ENCODE peak calls at places on chromosome 22, in ten cellular contexts. One of them, this sample, is unnamed.

GRCh38 chr22:17176715-17177114 is 17.6 kb upstream of the HDHD5 start:
- DNase-seq in foreskin fibroblast: no peak
- DNase-seq in pulmonary artery endothelial cell: no peak
- DNase-seq in stimulated activated CD4-positive, alpha-beta T cell treated with anti-CD3 and anti-CD28 coated beads, Interleukin-12 subunit alpha, Interleukin-12 subunit beta, amount 100 ng/mL, for 48 hours: no peak
- DNase-seq in stimulated activated naive B cell treated with anti-CD40 and anti-IgM and Interleukin-4, amounts not matched to agents 10 μg/mL and 1 μg/mL and 100 μg/mL, for 72 hours: no peak
- DNase-seq in GM12865: no peak
- DNase-seq in NCI-H2171 treated with DMSO at 0.1 percent for 48 hours: no peak
- DNase-seq in body of pancreas: no peak
- DNase-seq in fibroblast of pulmonary artery: no peak
- DNase-seq in progenitor cell of endocrine pancreas: no peak
- DNase-seq in this sample: no peak

GRCh38 chr22:25566812-25567211 is 2.3 kb downstream of the GRK3 start:
- DNase-seq in stimulated activated naive B cell treated with anti-CD40 and anti-IgM and Interleukin-4, amounts not matched to agents 10 μg/mL and 1 μg/mL and 100 μg/mL, for 72 hours: no peak
- DNase-seq in foreskin fibroblast: no peak
- DNase-seq in progenitor cell of endocrine pancreas: no peak
- DNase-seq in stimulated activated CD4-positive, alpha-beta T cell treated with anti-CD3 and anti-CD28 coated beads, Interleukin-12 subunit alpha, Interleukin-12 subunit beta, amount 100 ng/mL, for 48 hours: no peak
- DNase-seq in NCI-H2171 treated with DMSO at 0.1 percent for 48 hours: no peak
- DNase-seq in body of pancreas: no peak
- DNase-seq in pulmonary artery endothelial cell: no peak
- DNase-seq in GM12865: peak
- DNase-seq in fibroblast of pulmonary artery: no peak
- DNase-seq in this sample: no peak

GRCh38 chr22:26559961-26560575 is 29.9 kb downstream of the TPST2 start:
- DNase-seq in stimulated activated naive B cell treated with anti-CD40 and anti-IgM and Interleukin-4, amounts not matched to agents 10 μg/mL and 1 μg/mL and 100 μg/mL, for 72 hours: no peak
- DNase-seq in foreskin fibroblast: no peak
- DNase-seq in stimulated activated CD4-positive, alpha-beta T cell treated with anti-CD3 and anti-CD28 coated beads, Interleukin-12 subunit alpha, Interleukin-12 subunit beta, amount 100 ng/mL, for 48 hours: no peak
- DNase-seq in progenitor cell of endocrine pancreas: no peak
- DNase-seq in fibroblast of pulmonary artery: no peak
- DNase-seq in GM12865: no peak
- DNase-seq in NCI-H2171 treated with DMSO at 0.1 percent for 48 hours: no peak
- DNase-seq in body of pancreas: peak
- DNase-seq in pulmonary artery endothelial cell: no peak
- DNase-seq in this sample: no peak

GRCh38 chr22:46998346-46998745 is 235.9 kb downstream of the TBC1D22A start:
- DNase-seq in progenitor cell of endocrine pancreas: no peak
- DNase-seq in stimulated activated CD4-positive, alpha-beta T cell treated with anti-CD3 and anti-CD28 coated beads, Interleukin-12 subunit alpha, Interleukin-12 subunit beta, amount 100 ng/mL, for 48 hours: no peak
- DNase-seq in stimulated activated naive B cell treated with anti-CD40 and anti-IgM and Interleukin-4, amounts not matched to agents 10 μg/mL and 1 μg/mL and 100 μg/mL, for 72 hours: no peak
- DNase-seq in pulmonary artery endothelial cell: no peak
- DNase-seq in body of pancreas: no peak
- DNase-seq in foreskin fibroblast: no peak
- DNase-seq in GM12865: no peak
- DNase-seq in NCI-H2171 treated with DMSO at 0.1 percent for 48 hours: no peak
- DNase-seq in fibroblast of pulmonary artery: no peak
- DNase-seq in this sample: no peak

GRCh38 chr22:32650553-32651345 is 150.8 kb upstream of the TIMP3 start:
- DNase-seq in body of pancreas: no peak
- DNase-seq in NCI-H2171 treated with DMSO at 0.1 percent for 48 hours: no peak
- DNase-seq in pulmonary artery endothelial cell: no peak
- DNase-seq in GM12865: no peak
- DNase-seq in stimulated activated naive B cell treated with anti-CD40 and anti-IgM and Interleukin-4, amounts not matched to agents 10 μg/mL and 1 μg/mL and 100 μg/mL, for 72 hours: no peak
- DNase-seq in stimulated activated CD4-positive, alpha-beta T cell treated with anti-CD3 and anti-CD28 coated beads, Interleukin-12 subunit alpha, Interleukin-12 subunit beta, amount 100 ng/mL, for 48 hours: no peak
- DNase-seq in fibroblast of pulmonary artery: no peak
- DNase-seq in foreskin fibroblast: peak
- DNase-seq in progenitor cell of endocrine pancreas: no peak
- DNase-seq in this sample: no peak

GRCh38 chr22:19708323-19709011 is 5.8 kb upstream of the SEPTIN5 start:
- DNase-seq in progenitor cell of endocrine pancreas: no peak
- DNase-seq in pulmonary artery endothelial cell: no peak
- DNase-seq in body of pancreas: no peak
- DNase-seq in fibroblast of pulmonary artery: no peak
- DNase-seq in foreskin fibroblast: no peak
- DNase-seq in stimulated activated naive B cell treated with anti-CD40 and anti-IgM and Interleukin-4, amounts not matched to agents 10 μg/mL and 1 μg/mL and 100 μg/mL, for 72 hours: no peak
- DNase-seq in GM12865: no peak
- DNase-seq in NCI-H2171 treated with DMSO at 0.1 percent for 48 hours: no peak
- DNase-seq in stimulated activated CD4-positive, alpha-beta T cell treated with anti-CD3 and anti-CD28 coated beads, Interleukin-12 subunit alpha, Interleukin-12 subunit beta, amount 100 ng/mL, for 48 hours: no peak
- DNase-seq in this sample: no peak

GRCh38 chr22:17964153-17964552 is 60.2 kb downstream of the MICAL3 start:
- DNase-seq in body of pancreas: no peak
- DNase-seq in stimulated activated CD4-positive, alpha-beta T cell treated with anti-CD3 and anti-CD28 coated beads, Interleukin-12 subunit alpha, Interleukin-12 subunit beta, amount 100 ng/mL, for 48 hours: no peak
- DNase-seq in GM12865: no peak
- DNase-seq in progenitor cell of endocrine pancreas: no peak
- DNase-seq in stimulated activated naive B cell treated with anti-CD40 and anti-IgM and Interleukin-4, amounts not matched to agents 10 μg/mL and 1 μg/mL and 100 μg/mL, for 72 hours: no peak
- DNase-seq in pulmonary artery endothelial cell: no peak
- DNase-seq in foreskin fibroblast: peak
- DNase-seq in NCI-H2171 treated with DMSO at 0.1 percent for 48 hours: no peak
- DNase-seq in fibroblast of pulmonary artery: no peak
- DNase-seq in this sample: no peak

GRCh38 chr22:28034760-28035401 is 115.8 kb upstream of the PITPNB start:
- DNase-seq in fibroblast of pulmonary artery: peak
- DNase-seq in stimulated activated CD4-positive, alpha-beta T cell treated with anti-CD3 and anti-CD28 coated beads, Interleukin-12 subunit alpha, Interleukin-12 subunit beta, amount 100 ng/mL, for 48 hours: no peak
- DNase-seq in stimulated activated naive B cell treated with anti-CD40 and anti-IgM and Interleukin-4, amounts not matched to agents 10 μg/mL and 1 μg/mL and 100 μg/mL, for 72 hours: no peak
- DNase-seq in pulmonary artery endothelial cell: peak
- DNase-seq in foreskin fibroblast: peak
- DNase-seq in NCI-H2171 treated with DMSO at 0.1 percent for 48 hours: peak
- DNase-seq in body of pancreas: peak
- DNase-seq in progenitor cell of endocrine pancreas: no peak
- DNase-seq in GM12865: peak
- DNase-seq in this sample: peak

GRCh38 chr22:17477401-17477833 is 85.9 kb upstream of the SLC25A18 start:
- DNase-seq in NCI-H2171 treated with DMSO at 0.1 percent for 48 hours: peak
- DNase-seq in stimulated activated CD4-positive, alpha-beta T cell treated with anti-CD3 and anti-CD28 coated beads, Interleukin-12 subunit alpha, Interleukin-12 subunit beta, amount 100 ng/mL, for 48 hours: no peak
- DNase-seq in body of pancreas: no peak
- DNase-seq in GM12865: no peak
- DNase-seq in foreskin fibroblast: no peak
- DNase-seq in progenitor cell of endocrine pancreas: no peak
- DNase-seq in stimulated activated naive B cell treated with anti-CD40 and anti-IgM and Interleukin-4, amounts not matched to agents 10 μg/mL and 1 μg/mL and 100 μg/mL, for 72 hours: no peak
- DNase-seq in pulmonary artery endothelial cell: peak
- DNase-seq in fibroblast of pulmonary artery: peak
- DNase-seq in this sample: peak

GRCh38 chr22:22761606-22761962 is 117.2 kb downstream of the GGTLC2 start:
- DNase-seq in progenitor cell of endocrine pancreas: no peak
- DNase-seq in body of pancreas: no peak
- DNase-seq in GM12865: no peak
- DNase-seq in NCI-H2171 treated with DMSO at 0.1 percent for 48 hours: no peak
- DNase-seq in foreskin fibroblast: no peak
- DNase-seq in stimulated activated CD4-positive, alpha-beta T cell treated with anti-CD3 and anti-CD28 coated beads, Interleukin-12 subunit alpha, Interleukin-12 subunit beta, amount 100 ng/mL, for 48 hours: no peak
- DNase-seq in pulmonary artery endothelial cell: no peak
- DNase-seq in fibroblast of pulmonary artery: no peak
- DNase-seq in stimulated activated naive B cell treated with anti-CD40 and anti-IgM and Interleukin-4, amounts not matched to agents 10 μg/mL and 1 μg/mL and 100 μg/mL, for 72 hours: no peak
- DNase-seq in this sample: no peak

GRCh38 chr22:50032941-50033601 is 20.5 kb upstream of the IL17REL start:
- DNase-seq in fibroblast of pulmonary artery: no peak
- DNase-seq in body of pancreas: no peak
- DNase-seq in pulmonary artery endothelial cell: no peak
- DNase-seq in GM12865: no peak
- DNase-seq in stimulated activated naive B cell treated with anti-CD40 and anti-IgM and Interleukin-4, amounts not matched to agents 10 μg/mL and 1 μg/mL and 100 μg/mL, for 72 hours: no peak
- DNase-seq in progenitor cell of endocrine pancreas: no peak
- DNase-seq in NCI-H2171 treated with DMSO at 0.1 percent for 48 hours: no peak
- DNase-seq in stimulated activated CD4-positive, alpha-beta T cell treated with anti-CD3 and anti-CD28 coated beads, Interleukin-12 subunit alpha, Interleukin-12 subunit beta, amount 100 ng/mL, for 48 hours: no peak
- DNase-seq in foreskin fibroblast: no peak
- DNase-seq in this sample: no peak

GRCh38 chr22:35155403-35156025 is 89.6 kb downstream of the ISX start:
- DNase-seq in body of pancreas: no peak
- DNase-seq in progenitor cell of endocrine pancreas: no peak
- DNase-seq in pulmonary artery endothelial cell: no peak
- DNase-seq in NCI-H2171 treated with DMSO at 0.1 percent for 48 hours: no peak
- DNase-seq in GM12865: no peak
- DNase-seq in stimulated activated naive B cell treated with anti-CD40 and anti-IgM and Interleukin-4, amounts not matched to agents 10 μg/mL and 1 μg/mL and 100 μg/mL, for 72 hours: no peak
- DNase-seq in fibroblast of pulmonary artery: no peak
- DNase-seq in foreskin fibroblast: no peak
- DNase-seq in stimulated activated CD4-positive, alpha-beta T cell treated with anti-CD3 and anti-CD28 coated beads, Interleukin-12 subunit alpha, Interleukin-12 subunit beta, amount 100 ng/mL, for 48 hours: no peak
- DNase-seq in this sample: no peak

GRCh38 chr22:49951001-49951677 is 9.4 kb upstream of the PIM3 start:
- DNase-seq in pulmonary artery endothelial cell: no peak
- DNase-seq in body of pancreas: peak
- DNase-seq in fibroblast of pulmonary artery: no peak
- DNase-seq in NCI-H2171 treated with DMSO at 0.1 percent for 48 hours: peak
- DNase-seq in GM12865: no peak
- DNase-seq in progenitor cell of endocrine pancreas: no peak
- DNase-seq in foreskin fibroblast: no peak
- DNase-seq in stimulated activated naive B cell treated with anti-CD40 and anti-IgM and Interleukin-4, amounts not matched to agents 10 μg/mL and 1 μg/mL and 100 μg/mL, for 72 hours: no peak
- DNase-seq in stimulated activated CD4-positive, alpha-beta T cell treated with anti-CD3 and anti-CD28 coated beads, Interleukin-12 subunit alpha, Interleukin-12 subunit beta, amount 100 ng/mL, for 48 hours: no peak
- DNase-seq in this sample: peak